ENCODE peak calls at places on chromosomes 1 and 21, in seven cellular contexts. F is endothelial cell of umbilical vein, N is IMR-90, W is sigmoid colon, B is suprapubic skin, Y is transverse colon, X is right lobe of liver. Z is an unnamed sample.

GRCh38 chr1:87329051-87329755 is 523 bp downstream of the LMO4 start:
- DNase-seq in X (peak; percentile 79), Y (peak; percentile 57), W (peak; percentile 79), N (peak; percentile 33), F (peak; percentile 66), B (peak; percentile 85), Z (peak; percentile 55)

GRCh38 chr1:221837886-221838285 is 96.0 kb upstream of the DUSP10 start:
- DNase-seq in Y (no peak), F (no peak), W (no peak), B (no peak), X (no peak), N (no peak), Z (no peak)

GRCh38 chr1:206788487-206789050 is 16.3 kb upstream of the IL10 start:
- DNase-seq in B (no peak), X (no peak), Y (no peak), F (no peak), W (no peak), N (no peak), Z (no peak)

GRCh38 chr1:206513312-206514111 is 6.2 kb downstream of the RASSF5 start:
- DNase-seq in B (no peak), X (no peak), W (peak; percentile 90), N (peak; percentile 87), F (no peak), Y (peak; percentile 41), Z (peak; percentile 64)

GRCh38 chr1:204578867-204579664 is 62.9 kb downstream of the MDM4 start:
- DNase-seq in W (peak; percentile 71), Y (peak; percentile 42), B (no peak), N (no peak), F (no peak), X (no peak), Z (peak; percentile 39)

GRCh38 chr21:41666641-41667051 is 100.2 kb downstream of the RIPK4 start:
- DNase-seq in W (peak; percentile 57), N (no peak), F (no peak), X (no peak), B (no peak), Y (no peak), Z (no peak)

GRCh38 chr1:16158993-16159831 is 3.3 kb upstream of the EPHA2 start:
- DNase-seq in N (no peak), B (no peak), W (no peak), F (no peak), X (no peak), Y (peak; percentile 62), Z (no peak)

GRCh38 chr1:160410412-160411005 is 10.1 kb downstream of the VANGL2 start:
- DNase-seq in N (no peak), F (no peak), X (no peak), B (no peak), Y (no peak), W (no peak), Z (no peak)

GRCh38 chr21:19420607-19421006 is 1017.0 kb upstream of the TMPRSS15 start:
- DNase-seq in N (no peak), W (no peak), Y (no peak), X (no peak), F (no peak), B (no peak), Z (no peak)

GRCh38 chr1:97685355-97685754 is 235.5 kb downstream of the DPYD start:
- DNase-seq in Y (no peak), N (no peak), W (no peak), B (no peak), X (no peak), F (no peak), Z (no peak)

GRCh38 chr1:205183676-205184335 is 27.7 kb downstream of the DSTYK start:
- DNase-seq in Y (no peak), B (no peak), W (no peak), X (no peak), F (no peak), N (peak; percentile 54), Z (no peak)

GRCh38 chr1:147083919-147084272 is 88.4 kb downstream of the PRKAB2 start:
- DNase-seq in W (no peak), B (no peak), X (no peak), N (no peak), Y (no peak), F (no peak), Z (no peak)
- TF ChIP-seq POLR2A in W (no peak), B (no peak), X (no peak), N (no peak), Y (no peak), F (no peak), Z (no peak)

DNA sequence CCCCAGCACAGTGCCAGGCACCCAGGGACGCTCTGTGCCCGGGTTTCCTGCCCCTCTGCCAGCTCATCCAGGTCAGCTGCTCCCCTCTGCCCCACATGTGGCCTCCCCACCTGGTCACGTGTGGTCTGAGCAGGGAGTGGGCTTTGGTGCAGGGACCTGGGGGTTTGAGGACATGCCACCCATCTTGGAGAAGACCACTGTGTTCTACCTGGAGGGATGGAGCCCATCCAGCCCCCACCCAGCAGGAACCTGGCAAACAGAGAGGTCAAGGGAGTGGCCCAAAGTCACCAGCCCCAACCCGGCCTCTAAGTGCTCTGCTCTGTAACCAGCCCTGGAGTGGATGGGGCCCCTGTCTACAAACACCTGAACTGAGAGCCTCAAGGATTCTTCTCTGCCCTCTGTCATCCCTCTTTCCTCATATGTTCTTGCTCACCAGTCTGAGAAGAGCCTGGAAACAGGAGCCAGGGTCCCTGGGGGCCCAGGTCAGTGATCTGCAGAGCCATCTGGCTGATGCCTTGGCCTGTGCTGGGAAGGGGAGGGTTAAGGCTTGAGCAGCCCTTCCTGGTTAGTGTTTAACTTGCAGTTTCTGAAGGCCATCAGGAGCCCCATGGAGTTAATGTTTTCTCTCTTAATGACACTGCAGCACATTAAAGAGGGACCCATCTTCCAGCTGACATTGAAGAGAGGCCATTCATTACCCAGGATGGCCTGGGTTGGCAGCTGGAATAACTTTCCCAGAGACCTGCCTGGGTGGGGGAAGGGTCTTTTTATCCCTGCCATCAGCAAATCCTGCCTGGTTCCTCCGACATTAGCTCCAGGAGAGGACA is 235.4 kb downstream of the PTPRU start:
- DNase-seq in X (no peak), W (peak; percentile 39), N (no peak), B (peak; percentile 59), Y (no peak), F (no peak), Z (no peak)
- H3K27me3 ChIP-seq in X (no peaks in the 10 kb centered on the region), W (peaks cover 26% of the 10 kb centered on the region), N (peaks cover 11% of the 10 kb centered on the region), B (peaks cover 26% of the 10 kb centered on the region), Y (peaks cover 12% of the 10 kb centered on the region), F (no peaks in the 10 kb centered on the region), Z (no peaks in the 10 kb centered on the region)

GRCh38 chr1:67788251-67788796 is 44.9 kb downstream of the GNG12 start:
- DNase-seq in F (no peak), X (no peak), Y (no peak), B (no peak), N (no peak), W (no peak), Z (no peak)
- H3K27ac ChIP-seq in F (no peak overlapping the region), X (no peak overlapping the region), Y (peak overlapping the region; percentile 6), B (no peak overlapping the region), N (no peak overlapping the region), W (no peak overlapping the region), Z (no peak overlapping the region)

DNA sequence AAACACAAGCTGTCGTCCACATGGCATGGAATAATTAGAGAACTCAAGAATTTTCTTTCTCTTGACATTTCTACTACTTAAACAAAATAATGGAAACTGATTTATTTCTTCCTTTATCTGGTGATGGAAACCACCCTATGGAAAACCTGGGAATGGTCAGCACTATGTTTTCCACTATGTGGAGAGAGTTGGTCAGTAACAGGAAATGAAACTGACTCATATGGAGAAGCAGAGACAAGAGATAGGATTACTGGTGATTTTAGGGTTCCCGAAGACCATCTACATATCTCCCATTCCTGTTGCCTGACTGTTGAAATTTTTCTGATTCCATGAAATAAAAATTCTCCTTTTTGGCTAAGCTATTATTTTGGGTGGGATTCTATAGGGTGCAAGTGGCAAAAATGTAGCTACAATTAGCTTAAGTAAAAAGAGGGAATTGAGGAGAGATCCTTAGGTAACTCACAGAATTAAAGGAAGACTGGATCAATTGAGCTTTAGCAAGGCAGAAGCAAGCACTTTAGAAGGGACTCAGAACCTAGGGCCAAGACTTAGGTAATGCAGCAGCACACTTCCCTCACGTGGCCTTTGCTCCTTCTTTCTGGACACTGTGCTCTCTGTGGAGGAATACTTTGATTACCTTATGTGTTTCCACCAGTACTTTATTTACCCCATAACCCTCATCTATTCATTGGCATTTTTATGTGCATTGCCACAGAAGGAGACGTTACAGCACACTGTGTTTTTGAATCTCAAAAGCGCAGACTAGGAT is 89.6 kb downstream of the LEPR start:
- DNase-seq in B (no peak), W (no peak), N (peak; percentile 82), X (no peak), F (peak; percentile 86), Y (no peak), Z (no peak)
- TF ChIP-seq POLR2A in B (no peak), W (no peak), N (no peak), X (no peak), F (no peak), Y (no peak), Z (no peak)